ENCODE peak calls at places on chromosome 13, in five cellular contexts. A is fibroblast of lung, Q is thoracic aorta, H is body of pancreas, F is lung. V is an unnamed sample.
A peak's percentile ranks its signal among the peaks of the same experiment; 100 is the strongest.

GRCh38 chr13:50888362-50888761 is 21.2 kb upstream of the RNASEH2B start:
- DNase-seq in A (no peak), Q (no peak), H (no peak), F (no peak), V (no peak)

GRCh38 chr13:24075137-24075975 is 85.2 kb upstream of the SPATA13 start:
- DNase-seq in A (peak; percentile 22), Q (no peak), H (peak; percentile 38), F (no peak), V (no peak)

GRCh38 chr13:36377822-36378480 is 31.8 kb upstream of the SPART start:
- DNase-seq in A (peak; percentile 58), Q (no peak), H (no peak), F (no peak), V (no peak)

GRCh38 chr13:26465514-26465913 is 92.0 kb upstream of the WASF3 start:
- DNase-seq in A (no peak), Q (no peak), H (no peak), F (no peak), V (no peak)

GRCh38 chr13:33723772-33724435 is 94.0 kb upstream of the RFC3 start:
- DNase-seq in A (peak; percentile 91), Q (peak; percentile 50), H (peak; percentile 90), F (peak; percentile 74), V (peak; percentile 78)

GRCh38 chr13:112072531-112073244 is 5.7 kb downstream of the SOX1 start:
- DNase-seq in A (no peak), Q (no peak), H (no peak), F (no peak), V (no peak)

GRCh38 chr13:48749144-48749543 is 95.4 kb downstream of the CYSLTR2 start:
- DNase-seq in A (peak; percentile 73), Q (no peak), H (no peak), F (no peak), V (no peak)

GRCh38 chr13:48626726-48627451 is 26.8 kb upstream of the CYSLTR2 start:
- DNase-seq in A (no peak), Q (no peak), H (no peak), F (no peak), V (no peak)

GRCh38 chr13:112859817-112860190 is 109.2 kb upstream of the MCF2L start:
- DNase-seq in A (peak; percentile 69), Q (no peak), H (peak; percentile 28), F (no peak), V (peak; percentile 82)

GRCh38 chr13:48624858-48625257 is 28.9 kb upstream of the CYSLTR2 start:
- DNase-seq in A (peak; percentile 50), Q (no peak), H (no peak), F (no peak), V (no peak)

GRCh38 chr13:92896842-92897241 is 329.8 kb upstream of the GPC6 start:
- DNase-seq in A (peak; percentile 47), Q (no peak), H (no peak), F (no peak), V (peak; percentile 18)

GRCh38 chr13:25990801-25991200 is 61.0 kb downstream of the SHISA2 start:
- DNase-seq in A (no peak), Q (no peak), H (no peak), F (no peak), V (no peak)

GRCh38 chr13:49495783-49496762 is at the start of gene PHF11:
- DNase-seq in A (peak; percentile 75), Q (peak; percentile 76), H (peak; percentile 88), F (peak; percentile 87), V (peak; percentile 30)

GRCh38 chr13:102020611-102021216 is 381.1 kb downstream of the FGF14 start:
- DNase-seq in A (no peak), Q (no peak), H (no peak), F (no peak), V (no peak)

GRCh38 chr13:29046588-29046987 is 226.4 kb downstream of the MTUS2 start:
- DNase-seq in A (no peak), Q (no peak), H (no peak), F (no peak), V (no peak)

GRCh38 chr13:59356607-59357006 is 807.1 kb downstream of the DIAPH3 start:
- DNase-seq in A (peak; percentile 74), Q (no peak), H (peak; percentile 81), F (peak; percentile 38), V (peak; percentile 92)

GRCh38 chr13:48496796-48497195 is 36.1 kb downstream of the RCBTB2 start:
- DNase-seq in A (no peak), Q (no peak), H (no peak), F (no peak), V (no peak)

GRCh38 chr13:24068472-24068871 is 92.0 kb upstream of the SPATA13 start:
- DNase-seq in A (no peak), Q (no peak), H (no peak), F (no peak), V (no peak)

GRCh38 chr13:87999791-88000190 is 328.6 kb downstream of the SLITRK5 start:
- DNase-seq in A (peak; percentile 38), Q (no peak), H (no peak), F (no peak), V (no peak)

GRCh38 chr13:109145631-109146030 is 516.2 kb downstream of the MYO16 start:
- DNase-seq in A (peak; percentile 82), Q (no peak), H (peak; percentile 57), F (no peak), V (peak; percentile 57)

GRCh38 chr13:30234763-30235162 is 72.6 kb downstream of the KATNAL1 start:
- DNase-seq in A (no peak), Q (no peak), H (no peak), F (no peak), V (no peak)

GRCh38 chr13:28273919-28274318 is 135.6 kb downstream of the PAN3 start:
- DNase-seq in A (no peak), Q (no peak), H (no peak), F (no peak), V (peak; percentile 36)

GRCh38 chr13:98451676-98452105 is 125.2 kb downstream of the STK24 start:
- DNase-seq in A (peak; percentile 52), Q (peak; percentile 46), H (peak; percentile 41), F (no peak), V (no peak)

GRCh38 chr13:102800145-102801041 is 1.5 kb downstream of the BIVM start:
- DNase-seq in A (peak; percentile 78), Q (no peak), H (peak; percentile 81), F (peak; percentile 84), V (peak; percentile 91)

GRCh38 chr13:46778879-46779278 is 18.1 kb downstream of the ESD start:
- DNase-seq in A (peak; percentile 35), Q (no peak), H (no peak), F (no peak), V (no peak)

GRCh38 chr13:67635754-67636153 is 405.6 kb upstream of the PCDH9 start:
- DNase-seq in A (peak; percentile 48), Q (no peak), H (no peak), F (no peak), V (no peak)

GRCh38 chr13:104869501-104869900 is 1666.0 kb downstream of the EFNB2 start:
- DNase-seq in A (no peak), Q (no peak), H (no peak), F (no peak), V (no peak)

GRCh38 chr13:31204592-31204991 is 4.8 kb downstream of the B3GLCT start:
- DNase-seq in A (peak; percentile 44), Q (no peak), H (no peak), F (no peak), V (peak; percentile 34)

GRCh38 chr13:112661291-112661690 is 28.5 kb upstream of the ATP11A start:
- DNase-seq in A (no peak), Q (no peak), H (no peak), F (no peak), V (no peak)

GRCh38 chr13:85543144-85543543 is 256.1 kb downstream of the SLITRK6 start:
- DNase-seq in A (peak; percentile 79), Q (no peak), H (no peak), F (no peak), V (no peak)

GRCh38 chr13:37616131-37616530 is 17.6 kb upstream of the POSTN start:
- DNase-seq in A (no peak), Q (no peak), H (no peak), F (no peak), V (no peak)

GRCh38 chr13:30847697-30848307 is 58.3 kb upstream of the MEDAG start:
- DNase-seq in A (peak; percentile 100), Q (peak; percentile 54), H (peak; percentile 38), F (no peak), V (no peak)

DNA sequence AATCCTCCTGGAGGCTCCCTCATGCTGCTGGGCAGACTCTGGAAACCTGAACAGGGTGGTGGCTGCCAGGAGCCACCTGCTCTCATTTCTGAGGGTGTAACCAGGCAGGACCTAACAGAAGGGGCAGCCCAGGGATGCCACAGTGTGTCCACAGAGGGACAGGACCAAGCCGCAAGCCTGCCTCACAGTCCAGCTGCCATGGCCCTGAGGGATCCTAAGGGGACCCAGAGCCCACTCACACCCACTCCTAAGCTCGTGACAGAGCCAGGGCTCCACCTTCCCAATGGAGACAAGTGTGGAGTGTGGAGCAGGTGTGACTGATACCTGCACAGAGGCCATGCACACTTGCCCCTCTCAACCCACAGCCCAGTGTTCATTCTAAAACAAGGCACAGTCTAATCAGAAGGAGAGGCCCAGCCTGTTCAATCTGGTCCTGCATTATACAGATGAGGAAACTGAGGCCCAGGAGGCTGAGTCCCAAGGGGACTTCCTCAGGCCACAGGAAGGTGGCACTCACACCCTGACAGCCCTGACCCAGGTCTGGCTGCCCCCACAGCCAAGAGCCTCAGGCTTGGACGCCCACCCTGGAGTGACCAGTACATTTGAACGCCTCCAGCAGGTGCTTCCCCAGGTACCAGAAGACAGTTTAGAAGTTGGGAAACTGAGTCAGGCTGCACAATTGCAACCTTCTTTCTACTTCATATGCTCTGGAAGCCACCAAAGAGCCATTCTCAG is 220.1 kb downstream of the TUBA3C start:
- DNase-seq in A (no peak), Q (no peak), H (no peak), F (no peak), V (no peak)
- H3K9me3 ChIP-seq in A (no peaks in the 10 kb centered on the region), Q (no peaks in the 10 kb centered on the region), H (no peaks in the 10 kb centered on the region), F (no peaks in the 10 kb centered on the region), V (peaks cover 14% of the 10 kb centered on the region)

GRCh38 chr13:84132491-84132890 is 250.2 kb upstream of the SLITRK1 start:
- DNase-seq in A (no peak), Q (no peak), H (no peak), F (no peak), V (no peak)

GRCh38 chr13:84139561-84140158 is 257.4 kb upstream of the SLITRK1 start:
- DNase-seq in A (no peak), Q (no peak), H (no peak), F (no peak), V (no peak)

GRCh38 chr13:84136582-84136981 is 254.3 kb upstream of the SLITRK1 start:
- DNase-seq in A (no peak), Q (no peak), H (no peak), F (no peak), V (no peak)

GRCh38 chr13:84137292-84137691 is 255.0 kb upstream of the SLITRK1 start:
- DNase-seq in A (no peak), Q (no peak), H (no peak), F (no peak), V (no peak)
- H3K36me3 ChIP-seq in A (no peaks in the 10 kb centered on the region), Q (no peaks in the 10 kb centered on the region), H (no peaks in the 10 kb centered on the region), F (no peaks in the 10 kb centered on the region), V (no peaks in the 10 kb centered on the region)

GRCh38 chr13:106915146-106915545 is 347.2 kb upstream of the ARGLU1 start:
- DNase-seq in A (no peak), Q (no peak), H (no peak), F (no peak), V (no peak)
- H3K9me3 ChIP-seq in A (no peaks in the 10 kb centered on the region), Q (no peaks in the 10 kb centered on the region), H (no peaks in the 10 kb centered on the region), F (no peaks in the 10 kb centered on the region), V (no peaks in the 10 kb centered on the region)

DNA sequence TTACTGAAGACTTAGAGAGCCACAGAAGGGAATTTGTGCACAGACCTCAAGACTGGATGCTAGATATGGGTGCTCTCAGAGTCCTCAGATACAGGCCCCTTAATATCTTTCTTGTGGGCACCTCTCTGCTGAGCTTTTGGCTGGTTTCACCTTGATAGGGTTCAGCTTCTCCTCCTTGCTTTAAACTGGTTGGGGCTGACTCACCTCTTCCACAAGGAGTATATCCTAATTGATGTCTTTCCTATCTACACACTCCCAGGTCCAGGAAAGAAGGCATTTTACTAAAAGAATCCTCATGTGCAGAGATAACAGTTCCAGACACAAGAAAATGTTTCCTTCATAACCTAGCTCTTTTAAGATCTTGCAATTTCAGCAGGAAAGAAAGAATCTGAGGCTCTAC is 284.4 kb downstream of the NDFIP2 start:
- DNase-seq in A (no peak), Q (no peak), H (no peak), F (no peak), V (no peak)
- H3K36me3 ChIP-seq in A (no peaks in the 10 kb centered on the region), Q (no peaks in the 10 kb centered on the region), H (no peaks in the 10 kb centered on the region), F (no peaks in the 10 kb centered on the region), V (no peaks in the 10 kb centered on the region)

V was measured in BE2C.